ENCODE peak calls at places on chromosomes 13 and 19, in nine cellular contexts. One of them, this sample, is unnamed.

GRCh38 chr19:11798391-11799296 is at the start of gene ZNF491:
- DNase-seq in CD4-positive, alpha-beta T cell: peak; percentile 73
- DNase-seq in CD8-positive, alpha-beta memory T cell: peak; percentile 86
- DNase-seq in pancreas: peak; percentile 97
- DNase-seq in colonic mucosa: peak; percentile 97
- DNase-seq in aorta: peak; percentile 97
- DNase-seq in substantia nigra: peak; percentile 90
- DNase-seq in cardiac muscle cell: peak; percentile 89
- DNase-seq in brain microvascular endothelial cell: peak; percentile 88
- DNase-seq in this sample: peak; percentile 88

GRCh38 chr13:78826312-78826711 is 167.4 kb upstream of the OBI1 start:
- DNase-seq in CD4-positive, alpha-beta T cell: no peak
- DNase-seq in CD8-positive, alpha-beta memory T cell: no peak
- DNase-seq in pancreas: no peak
- DNase-seq in colonic mucosa: no peak
- DNase-seq in aorta: no peak
- DNase-seq in substantia nigra: no peak
- DNase-seq in cardiac muscle cell: no peak
- DNase-seq in brain microvascular endothelial cell: no peak
- DNase-seq in this sample: no peak

GRCh38 chr19:44635581-44636438 is 7.9 kb upstream of the PVR start:
- DNase-seq in CD4-positive, alpha-beta T cell: no peak
- DNase-seq in CD8-positive, alpha-beta memory T cell: no peak
- DNase-seq in pancreas: no peak
- DNase-seq in colonic mucosa: no peak
- DNase-seq in aorta: no peak
- DNase-seq in substantia nigra: no peak
- DNase-seq in cardiac muscle cell: no peak
- DNase-seq in brain microvascular endothelial cell: no peak
- DNase-seq in this sample: no peak

GRCh38 chr13:46211116-46211515 is 612 bp upstream of the LRRC63 start:
- DNase-seq in CD4-positive, alpha-beta T cell: peak; percentile 70
- DNase-seq in CD8-positive, alpha-beta memory T cell: peak; percentile 60
- DNase-seq in pancreas: no peak
- DNase-seq in colonic mucosa: no peak
- DNase-seq in aorta: no peak
- DNase-seq in substantia nigra: no peak
- DNase-seq in cardiac muscle cell: peak; percentile 5
- DNase-seq in brain microvascular endothelial cell: no peak
- DNase-seq in this sample: no peak

GRCh38 chr19:32497386-32497785 is 83.6 kb upstream of the PDCD5 start:
- DNase-seq in CD4-positive, alpha-beta T cell: no peak
- DNase-seq in CD8-positive, alpha-beta memory T cell: no peak
- DNase-seq in pancreas: no peak
- DNase-seq in colonic mucosa: no peak
- DNase-seq in aorta: no peak
- DNase-seq in substantia nigra: no peak
- DNase-seq in cardiac muscle cell: no peak
- DNase-seq in brain microvascular endothelial cell: no peak
- DNase-seq in this sample: no peak

GRCh38 chr13:113297370-113297871 is 382 bp downstream of the LAMP1 start:
- DNase-seq in CD4-positive, alpha-beta T cell: peak; percentile 32
- DNase-seq in CD8-positive, alpha-beta memory T cell: peak; percentile 80
- DNase-seq in pancreas: peak; percentile 85
- DNase-seq in colonic mucosa: peak; percentile 27
- DNase-seq in aorta: no peak
- DNase-seq in substantia nigra: no peak
- DNase-seq in cardiac muscle cell: no peak
- DNase-seq in brain microvascular endothelial cell: no peak
- DNase-seq in this sample: no peak

GRCh38 chr13:36133950-36134349 is 2.8 kb upstream of the DCLK1 start:
- DNase-seq in CD4-positive, alpha-beta T cell: no peak
- DNase-seq in CD8-positive, alpha-beta memory T cell: no peak
- DNase-seq in pancreas: no peak
- DNase-seq in colonic mucosa: no peak
- DNase-seq in aorta: no peak
- DNase-seq in substantia nigra: no peak
- DNase-seq in cardiac muscle cell: peak; percentile 49
- DNase-seq in brain microvascular endothelial cell: no peak
- DNase-seq in this sample: no peak

GRCh38 chr13:52130641-52131040 is 1.8 kb upstream of the NEK5 start:
- DNase-seq in CD4-positive, alpha-beta T cell: no peak
- DNase-seq in CD8-positive, alpha-beta memory T cell: no peak
- DNase-seq in pancreas: no peak
- DNase-seq in colonic mucosa: no peak
- DNase-seq in aorta: no peak
- DNase-seq in substantia nigra: no peak
- DNase-seq in cardiac muscle cell: no peak
- DNase-seq in brain microvascular endothelial cell: no peak
- DNase-seq in this sample: no peak

GRCh38 chr13:25084101-25084500 is 11.8 kb upstream of the PABPC3 start:
- DNase-seq in CD4-positive, alpha-beta T cell: no peak
- DNase-seq in CD8-positive, alpha-beta memory T cell: no peak
- DNase-seq in pancreas: no peak
- DNase-seq in colonic mucosa: no peak
- DNase-seq in aorta: no peak
- DNase-seq in substantia nigra: no peak
- DNase-seq in cardiac muscle cell: no peak
- DNase-seq in brain microvascular endothelial cell: no peak
- DNase-seq in this sample: no peak

GRCh38 chr13:66926851-66927524 is 303.1 kb downstream of the PCDH9 start:
- DNase-seq in CD4-positive, alpha-beta T cell: no peak
- DNase-seq in CD8-positive, alpha-beta memory T cell: no peak
- DNase-seq in pancreas: no peak
- DNase-seq in colonic mucosa: no peak
- DNase-seq in aorta: no peak
- DNase-seq in substantia nigra: no peak
- DNase-seq in cardiac muscle cell: no peak
- DNase-seq in brain microvascular endothelial cell: peak; percentile 14
- DNase-seq in this sample: no peak

GRCh38 chr19:30674656-30675055 is 302.5 kb downstream of the ZNF536 start:
- DNase-seq in CD4-positive, alpha-beta T cell: no peak
- DNase-seq in CD8-positive, alpha-beta memory T cell: no peak
- DNase-seq in pancreas: no peak
- DNase-seq in colonic mucosa: no peak
- DNase-seq in aorta: peak; percentile 22
- DNase-seq in substantia nigra: no peak
- DNase-seq in cardiac muscle cell: no peak
- DNase-seq in brain microvascular endothelial cell: no peak
- DNase-seq in this sample: no peak

GRCh38 chr19:35204799-35205732 is 23.5 kb downstream of the FAM187B start:
- DNase-seq in CD4-positive, alpha-beta T cell: no peak
- DNase-seq in CD8-positive, alpha-beta memory T cell: no peak
- DNase-seq in pancreas: no peak
- DNase-seq in colonic mucosa: peak; percentile 39
- DNase-seq in aorta: no peak
- DNase-seq in substantia nigra: no peak
- DNase-seq in cardiac muscle cell: no peak
- DNase-seq in brain microvascular endothelial cell: no peak
- DNase-seq in this sample: no peak

GRCh38 chr13:75635621-75636338 is at the start of gene LMO7:
- DNase-seq in CD4-positive, alpha-beta T cell: peak; percentile 30
- DNase-seq in CD8-positive, alpha-beta memory T cell: peak; percentile 70
- DNase-seq in pancreas: peak; percentile 81
- DNase-seq in colonic mucosa: peak; percentile 65
- DNase-seq in aorta: peak; percentile 88
- DNase-seq in substantia nigra: no peak
- DNase-seq in cardiac muscle cell: peak; percentile 66
- DNase-seq in brain microvascular endothelial cell: no peak
- DNase-seq in this sample: no peak

GRCh38 chr19:18419699-18420460 is 682 bp downstream of the SSBP4 start:
- DNase-seq in CD4-positive, alpha-beta T cell: peak; percentile 40
- DNase-seq in CD8-positive, alpha-beta memory T cell: peak; percentile 77
- DNase-seq in pancreas: peak; percentile 85
- DNase-seq in colonic mucosa: peak; percentile 74
- DNase-seq in aorta: peak; percentile 83
- DNase-seq in substantia nigra: no peak
- DNase-seq in cardiac muscle cell: no peak
- DNase-seq in brain microvascular endothelial cell: no peak
- DNase-seq in this sample: no peak

GRCh38 chr13:111919286-111919685 is 147.7 kb upstream of the SOX1 start:
- DNase-seq in CD4-positive, alpha-beta T cell: no peak
- DNase-seq in CD8-positive, alpha-beta memory T cell: no peak
- DNase-seq in pancreas: no peak
- DNase-seq in colonic mucosa: no peak
- DNase-seq in aorta: no peak
- DNase-seq in substantia nigra: no peak
- DNase-seq in cardiac muscle cell: no peak
- DNase-seq in brain microvascular endothelial cell: no peak
- DNase-seq in this sample: no peak

DNA sequence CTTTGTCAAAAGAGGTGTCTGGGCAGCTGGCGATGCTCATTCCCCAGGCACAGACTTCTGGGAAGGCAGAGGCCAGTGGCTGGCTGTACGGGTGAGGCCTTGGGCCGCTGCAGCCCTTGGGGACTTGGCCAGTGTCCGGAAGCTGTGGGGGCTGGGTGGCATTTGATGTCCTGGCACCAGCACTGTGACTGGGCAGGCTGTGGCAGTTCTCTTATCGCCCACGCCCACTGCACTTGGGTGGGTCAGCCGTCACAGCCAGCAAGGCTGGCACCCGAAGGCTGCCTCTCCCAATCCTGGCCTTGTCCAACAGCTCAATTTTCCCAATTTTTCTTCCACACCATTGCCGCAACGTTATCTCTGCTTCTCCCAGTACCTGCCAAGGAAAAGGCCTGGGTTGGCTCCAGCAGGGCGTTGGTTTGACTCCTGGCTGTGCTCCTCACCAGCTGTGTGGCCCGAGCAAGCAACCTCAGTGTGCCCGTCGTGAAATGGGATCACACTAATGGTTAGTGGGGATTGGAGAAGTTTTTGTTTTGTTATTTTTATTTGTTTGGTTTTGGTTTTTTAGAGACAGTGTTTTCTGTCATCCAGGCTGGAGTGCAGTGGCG is 12.7 kb upstream of the SLC44A2 start:
- DNase-seq in CD4-positive, alpha-beta T cell: no peak
- DNase-seq in CD8-positive, alpha-beta memory T cell: no peak
- DNase-seq in pancreas: peak; percentile 97
- DNase-seq in colonic mucosa: peak; percentile 62
- DNase-seq in aorta: peak; percentile 94
- DNase-seq in substantia nigra: peak; percentile 26
- DNase-seq in cardiac muscle cell: no peak
- DNase-seq in brain microvascular endothelial cell: no peak
- DNase-seq in this sample: peak; percentile 22
- H3K27ac ChIP-seq in CD4-positive, alpha-beta T cell: peak overlapping the region; percentile 2
- H3K27ac ChIP-seq in CD8-positive, alpha-beta memory T cell: no peak overlapping the region
- H3K27ac ChIP-seq in pancreas: peak overlapping the region; percentile 80
- H3K27ac ChIP-seq in colonic mucosa: no peak overlapping the region
- H3K27ac ChIP-seq in aorta: peak overlapping the region; percentile 83
- H3K27ac ChIP-seq in substantia nigra: peak overlapping the region; percentile 63
- H3K27ac ChIP-seq in cardiac muscle cell: peak overlapping the region; percentile 36
- H3K27ac ChIP-seq in brain microvascular endothelial cell: no peak overlapping the region
- H3K27ac ChIP-seq in this sample: peak overlapping the region; percentile 80

GRCh38 chr13:65836066-65836465 is 1394.1 kb downstream of the PCDH9 start:
- DNase-seq in CD4-positive, alpha-beta T cell: no peak
- DNase-seq in CD8-positive, alpha-beta memory T cell: no peak
- DNase-seq in pancreas: no peak
- DNase-seq in colonic mucosa: no peak
- DNase-seq in aorta: no peak
- DNase-seq in substantia nigra: no peak
- DNase-seq in cardiac muscle cell: peak; percentile 13
- DNase-seq in brain microvascular endothelial cell: no peak
- DNase-seq in this sample: no peak

GRCh38 chr13:65844266-65844841 is 1385.8 kb downstream of the PCDH9 start:
- DNase-seq in CD4-positive, alpha-beta T cell: no peak
- DNase-seq in CD8-positive, alpha-beta memory T cell: no peak
- DNase-seq in pancreas: peak; percentile 43
- DNase-seq in colonic mucosa: no peak
- DNase-seq in aorta: no peak
- DNase-seq in substantia nigra: no peak
- DNase-seq in cardiac muscle cell: no peak
- DNase-seq in brain microvascular endothelial cell: no peak
- DNase-seq in this sample: no peak

GRCh38 chr13:65843314-65843731 is 1386.8 kb downstream of the PCDH9 start:
- DNase-seq in CD4-positive, alpha-beta T cell: no peak
- DNase-seq in CD8-positive, alpha-beta memory T cell: no peak
- DNase-seq in pancreas: peak; percentile 55
- DNase-seq in colonic mucosa: no peak
- DNase-seq in aorta: no peak
- DNase-seq in substantia nigra: no peak
- DNase-seq in cardiac muscle cell: no peak
- DNase-seq in brain microvascular endothelial cell: no peak
- DNase-seq in this sample: no peak

DNA sequence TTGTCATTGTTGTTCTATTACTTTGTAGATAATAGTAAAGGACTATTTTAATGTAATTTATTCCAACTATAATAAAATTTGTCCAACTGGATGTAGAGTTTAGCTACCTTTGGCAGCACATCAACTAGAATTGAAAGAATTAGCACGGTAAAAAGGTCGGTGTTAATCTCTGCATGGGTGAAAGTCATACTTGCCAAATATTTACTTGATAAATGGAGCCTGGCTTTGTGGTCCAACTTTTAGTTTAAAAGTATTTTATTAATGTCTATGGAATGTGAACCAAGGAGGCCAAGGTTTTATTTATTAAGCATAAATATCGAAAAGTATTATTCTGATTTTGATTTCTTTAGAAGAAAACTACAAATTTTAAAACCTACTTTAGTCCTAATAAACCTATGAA is 1389.0 kb downstream of the PCDH9 start:
- DNase-seq in CD4-positive, alpha-beta T cell: no peak
- DNase-seq in CD8-positive, alpha-beta memory T cell: no peak
- DNase-seq in pancreas: no peak
- DNase-seq in colonic mucosa: no peak
- DNase-seq in aorta: no peak
- DNase-seq in substantia nigra: no peak
- DNase-seq in cardiac muscle cell: peak; percentile 7
- DNase-seq in brain microvascular endothelial cell: no peak
- DNase-seq in this sample: no peak
- H3K27ac ChIP-seq in CD4-positive, alpha-beta T cell: no peak overlapping the region
- H3K27ac ChIP-seq in CD8-positive, alpha-beta memory T cell: no peak overlapping the region
- H3K27ac ChIP-seq in pancreas: no peak overlapping the region
- H3K27ac ChIP-seq in colonic mucosa: no peak overlapping the region
- H3K27ac ChIP-seq in aorta: no peak overlapping the region
- H3K27ac ChIP-seq in substantia nigra: no peak overlapping the region
- H3K27ac ChIP-seq in cardiac muscle cell: no peak overlapping the region
- H3K27ac ChIP-seq in brain microvascular endothelial cell: no peak overlapping the region
- H3K27ac ChIP-seq in this sample: no peak overlapping the region

GRCh38 chr13:98453254-98453843 is 123.6 kb downstream of the STK24 start:
- DNase-seq in CD4-positive, alpha-beta T cell: no peak
- DNase-seq in CD8-positive, alpha-beta memory T cell: no peak
- DNase-seq in pancreas: no peak
- DNase-seq in colonic mucosa: no peak
- DNase-seq in aorta: no peak
- DNase-seq in substantia nigra: no peak
- DNase-seq in cardiac muscle cell: no peak
- DNase-seq in brain microvascular endothelial cell: no peak
- DNase-seq in this sample: no peak
- H3K27ac ChIP-seq in CD4-positive, alpha-beta T cell: no peak overlapping the region
- H3K27ac ChIP-seq in CD8-positive, alpha-beta memory T cell: no peak overlapping the region
- H3K27ac ChIP-seq in pancreas: no peak overlapping the region
- H3K27ac ChIP-seq in colonic mucosa: no peak overlapping the region
- H3K27ac ChIP-seq in aorta: no peak overlapping the region
- H3K27ac ChIP-seq in substantia nigra: no peak overlapping the region
- H3K27ac ChIP-seq in cardiac muscle cell: no peak overlapping the region
- H3K27ac ChIP-seq in brain microvascular endothelial cell: no peak overlapping the region
- H3K27ac ChIP-seq in this sample: no peak overlapping the region

DNA sequence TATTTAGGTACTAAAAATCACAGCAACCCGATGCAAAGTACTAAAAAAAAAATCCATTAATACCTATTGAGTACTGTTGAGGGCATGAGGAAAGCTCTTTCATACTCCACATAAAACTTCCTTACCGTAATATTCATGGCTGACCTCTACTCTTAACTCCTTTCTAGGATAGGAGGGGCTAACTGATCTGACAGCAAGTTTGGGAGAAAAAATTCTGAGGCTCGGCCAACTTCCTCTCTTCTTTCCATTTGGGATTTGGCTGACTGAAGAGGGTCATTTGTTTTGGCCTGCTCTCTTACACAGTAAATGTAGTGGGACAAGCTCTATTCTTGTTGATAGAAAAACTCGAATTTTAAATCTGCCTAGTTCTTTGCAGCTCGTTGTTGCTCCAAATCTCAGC is 9.4 kb upstream of the USPL1 start:
- DNase-seq in CD4-positive, alpha-beta T cell: no peak
- DNase-seq in CD8-positive, alpha-beta memory T cell: no peak
- DNase-seq in pancreas: no peak
- DNase-seq in colonic mucosa: no peak
- DNase-seq in aorta: no peak
- DNase-seq in substantia nigra: no peak
- DNase-seq in cardiac muscle cell: peak; percentile 54
- DNase-seq in brain microvascular endothelial cell: no peak
- DNase-seq in this sample: no peak
- H3K27ac ChIP-seq in CD4-positive, alpha-beta T cell: no peak overlapping the region
- H3K27ac ChIP-seq in CD8-positive, alpha-beta memory T cell: no peak overlapping the region
- H3K27ac ChIP-seq in pancreas: no peak overlapping the region
- H3K27ac ChIP-seq in colonic mucosa: no peak overlapping the region
- H3K27ac ChIP-seq in aorta: no peak overlapping the region
- H3K27ac ChIP-seq in substantia nigra: no peak overlapping the region
- H3K27ac ChIP-seq in cardiac muscle cell: no peak overlapping the region
- H3K27ac ChIP-seq in brain microvascular endothelial cell: no peak overlapping the region
- H3K27ac ChIP-seq in this sample: no peak overlapping the region

This sample was measured in caudate nucleus.